ENCODE peak calls at places on chromosomes 7 and 10, in ten cellular contexts. C is hypothalamus, L is cardiac septum, E is AG04450, O is SK-N-SH, Z is amniotic stem cell, J is mesothelial cell of epicardium, Q is prostate gland, U is choroid plexus epithelial cell, X is GM19239. P is an unnamed sample.

GRCh38 chr7:123022576-123022975 is 27.1 kb upstream of the TAS2R16 start:
- DNase-seq in Z (no peak), O (no peak), C (no peak), E (no peak), X (no peak), L (no peak), J (no peak), Q (no peak), U (peak; percentile 80), P (no peak)

GRCh38 chr7:95478139-95479037 is 7.4 kb upstream of the ASB4 start:
- DNase-seq in J (no peak), L (no peak), Z (no peak), U (peak; percentile 73), C (no peak), O (no peak), E (no peak), X (no peak), Q (no peak), P (peak; percentile 48)

GRCh38 chr7:116591202-116592040 is 66.6 kb downstream of the CAV1 start:
- DNase-seq in X (no peak), J (no peak), C (no peak), L (no peak), Q (no peak), E (no peak), Z (peak; percentile 34), O (peak; percentile 11), U (peak; percentile 60), P (no peak)

GRCh38 chr7:2639994-2640830 is 8.4 kb downstream of the TTYH3 start:
- DNase-seq in J (no peak), E (no peak), L (no peak), Z (no peak), U (no peak), O (peak; percentile 80), Q (peak; percentile 51), C (no peak), X (no peak), P (no peak)

GRCh38 chr7:601573-602340 is 82.1 kb upstream of the PDGFA start:
- DNase-seq in E (no peak), J (peak; percentile 25), Q (no peak), C (no peak), L (no peak), Z (no peak), O (no peak), U (peak; percentile 35), X (peak; percentile 71), P (peak; percentile 84)

GRCh38 chr7:27148031-27148775 is 629 bp upstream of the HOXA6 start:
- DNase-seq in E (no peak), J (no peak), Z (no peak), Q (no peak), L (peak; percentile 54), O (peak; percentile 36), X (no peak), C (no peak), U (no peak), P (peak; percentile 84)

GRCh38 chr7:95897557-95898183 is 125.3 kb downstream of the DYNC1I1 start:
- DNase-seq in E (no peak), U (no peak), Q (peak; percentile 9), X (no peak), Z (no peak), J (no peak), C (no peak), O (no peak), L (no peak), P (no peak)

GRCh38 chr7:82562716-82563404 is 119.3 kb upstream of the CACNA2D1 start:
- DNase-seq in Z (peak; percentile 10), J (no peak), X (no peak), E (peak; percentile 15), L (no peak), Q (no peak), O (no peak), U (peak; percentile 87), C (no peak), P (no peak)

GRCh38 chr10:71272122-71272771 is 46.8 kb upstream of the SLC29A3 start:
- DNase-seq in L (no peak), Z (no peak), Q (no peak), U (peak; percentile 41), C (no peak), J (no peak), X (no peak), E (no peak), O (peak; percentile 80), P (no peak)

GRCh38 chr10:43268491-43268890 is 1.6 kb upstream of the RASGEF1A start:
- DNase-seq in J (no peak), C (no peak), L (no peak), Q (no peak), X (no peak), U (no peak), E (no peak), O (no peak), Z (no peak), P (no peak)

GRCh38 chr10:24642921-24643678 is 80.6 kb downstream of the ARHGAP21 start:
- DNase-seq in Q (peak; percentile 35), Z (peak; percentile 62), L (no peak), E (peak; percentile 61), J (no peak), X (no peak), U (peak; percentile 90), C (no peak), O (peak; percentile 60), P (peak; percentile 54)

GRCh38 chr7:99969298-99969697 is 6.5 kb downstream of the AZGP1 start:
- DNase-seq in C (no peak), Q (no peak), J (no peak), L (no peak), U (no peak), E (no peak), Z (no peak), O (no peak), X (no peak), P (no peak)

GRCh38 chr7:879093-879492 is 2.7 kb downstream of the GET4 start:
- DNase-seq in U (no peak), Z (no peak), X (no peak), Q (no peak), J (no peak), L (no peak), C (no peak), E (no peak), O (no peak), P (no peak)

GRCh38 chr10:8183241-8183704 is 128.8 kb downstream of the GATA3 start:
- DNase-seq in L (no peak), U (peak; percentile 75), E (no peak), Z (no peak), O (no peak), X (no peak), Q (no peak), C (no peak), J (no peak), P (no peak)

GRCh38 chr7:104207731-104208420 is at the start of gene ORC5:
- DNase-seq in X (peak; percentile 72), Z (peak; percentile 58), Q (peak; percentile 50), J (peak; percentile 45), U (peak; percentile 86), L (peak; percentile 82), O (peak; percentile 96), E (peak; percentile 44), C (peak; percentile 52), P (peak; percentile 80)

GRCh38 chr10:6204063-6204340 is 1.3 kb downstream of the PFKFB3 start:
- DNase-seq in Q (no peak), J (no peak), L (peak; percentile 85), E (no peak), C (no peak), Z (no peak), O (peak; percentile 76), U (no peak), X (no peak), P (peak; percentile 73)

GRCh38 chr10:25047902-25048301 is 31.5 kb downstream of the THNSL1 start:
- DNase-seq in L (no peak), U (peak; percentile 81), X (no peak), O (no peak), C (no peak), Z (no peak), E (no peak), Q (no peak), J (no peak), P (no peak)

GRCh38 chr10:12165992-12166775 is 29.5 kb downstream of the NUDT5 start:
- DNase-seq in J (no peak), E (no peak), X (no peak), O (peak; percentile 71), Q (no peak), U (no peak), C (no peak), Z (no peak), L (no peak), P (no peak)

GRCh38 chr7:51209426-51209825 is 107.2 kb downstream of the COBL start:
- DNase-seq in X (no peak), J (no peak), C (no peak), O (no peak), Z (no peak), L (no peak), Q (no peak), U (no peak), E (no peak), P (no peak)

GRCh38 chr10:78779339-78779955 is 289.3 kb upstream of the ZMIZ1 start:
- DNase-seq in Z (no peak), Q (no peak), J (no peak), E (no peak), U (no peak), X (no peak), L (peak; percentile 56), C (no peak), O (no peak), P (no peak)

GRCh38 chr7:66167773-66168367 is 37.3 kb upstream of the TPST1 start:
- DNase-seq in X (no peak), E (peak; percentile 88), O (peak; percentile 39), Q (no peak), L (no peak), Z (peak; percentile 69), U (peak; percentile 84), J (no peak), C (no peak), P (no peak)

GRCh38 chr10:52212062-52212461 is 102.0 kb upstream of the DKK1 start:
- DNase-seq in Q (no peak), E (no peak), L (no peak), X (no peak), Z (no peak), J (no peak), O (no peak), U (peak; percentile 41), C (no peak), P (no peak)

GRCh38 chr7:90579181-90579688 is 16.9 kb upstream of the CDK14 start:
- DNase-seq in Q (peak; percentile 67), L (no peak), O (no peak), J (no peak), Z (peak; percentile 11), U (peak; percentile 74), E (no peak), C (no peak), X (no peak), P (no peak)

GRCh38 chr7:155377837-155378579 is 79.9 kb upstream of the EN2 start:
- DNase-seq in X (no peak), J (no peak), Z (no peak), U (peak; percentile 21), L (no peak), Q (no peak), C (no peak), O (peak; percentile 73), E (no peak), P (peak; percentile 23)

GRCh38 chr7:16419859-16420258 is 1.5 kb downstream of the CRPPA start:
- DNase-seq in L (no peak), Q (no peak), E (no peak), X (no peak), Z (no peak), C (no peak), U (no peak), O (no peak), J (no peak), P (no peak)

GRCh38 chr10:85666987-85667386 is 699.6 kb downstream of the GRID1 start:
- DNase-seq in O (no peak), J (no peak), C (no peak), L (no peak), X (no peak), Q (no peak), U (no peak), Z (no peak), E (no peak), P (no peak)

GRCh38 chr10:3780766-3781457 is 4.1 kb downstream of the KLF6 start:
- DNase-seq in U (peak; percentile 58), C (no peak), O (no peak), J (no peak), X (no peak), E (no peak), Q (no peak), Z (no peak), L (peak; percentile 60), P (no peak)

GRCh38 chr7:71414490-71414889 is 282.5 kb downstream of the GALNT17 start:
- DNase-seq in O (no peak), X (no peak), J (no peak), L (peak; percentile 83), Q (no peak), U (peak; percentile 8), E (no peak), C (no peak), Z (no peak), P (no peak)